ENCODE peak calls at places on chromosomes 6 and 20, in nine cellular contexts. I is A549; S is cardiac muscle cell; E is psoas muscle; H is PC-3; C is H9; Y is tibial artery; R is Peyer's patch; V is CD8-positive, alpha-beta T cell. T is an unnamed sample.

GRCh38 chr6:25302677-25303128 is 23.5 kb downstream of the CARMIL1 start:
- DNase-seq in R (no peak), V (no peak), H (peak), Y (no peak), S (peak), I (peak), E (no peak), C (no peak), T (no peak)

GRCh38 chr6:51120016-51120415 is 301.3 kb downstream of the TFAP2B start:
- DNase-seq in Y (no peak), S (no peak), H (peak), V (no peak), C (no peak), R (no peak), I (no peak), E (no peak), T (no peak)

GRCh38 chr6:36679043-36679821 is 718 bp downstream of the CDKN1A start:
- DNase-seq in I (no peak), E (peak), V (peak), Y (peak), H (peak), C (no peak), R (peak), S (peak), T (peak)

GRCh38 chr6:133764011-133764812 is 124.7 kb upstream of the TCF21 start:
- DNase-seq in Y (no peak), V (no peak), C (no peak), R (no peak), S (peak), H (peak), E (no peak), I (no peak), T (no peak)

GRCh38 chr6:113894712-113895674 is 37.8 kb downstream of the MARCKS start:
- DNase-seq in R (no peak), C (no peak), I (no peak), S (peak), V (no peak), Y (no peak), E (no peak), H (no peak), T (no peak)

GRCh38 chr6:17492350-17492749 is 99.0 kb downstream of the CAP2 start:
- DNase-seq in S (no peak), E (no peak), C (no peak), Y (no peak), V (no peak), H (no peak), I (no peak), R (no peak), T (no peak)

GRCh38 chr6:112144145-112144926 is 56.9 kb downstream of the FAM229B start:
- DNase-seq in Y (no peak), S (no peak), R (no peak), H (no peak), E (no peak), C (no peak), V (no peak), I (no peak), T (no peak)

GRCh38 chr6:158474961-158475343 is 84.9 kb upstream of the TMEM181 start:
- DNase-seq in C (no peak), H (peak), E (no peak), S (peak), Y (no peak), I (peak), V (no peak), R (no peak), T (no peak)

GRCh38 chr6:160691617-160692016 is 10.4 kb upstream of the PLG start:
- DNase-seq in S (no peak), Y (no peak), E (no peak), R (no peak), H (no peak), V (no peak), C (no peak), I (no peak), T (no peak)

GRCh38 chr20:5539656-5540055 is 210.5 kb upstream of the SHLD1 start:
- DNase-seq in V (no peak), E (no peak), R (no peak), Y (no peak), H (no peak), S (no peak), C (no peak), I (no peak), T (no peak)

GRCh38 chr20:58670097-58670496 is 19.0 kb downstream of the STX16 start:
- DNase-seq in I (no peak), E (no peak), S (no peak), R (no peak), H (no peak), V (no peak), Y (no peak), C (no peak), T (no peak)

GRCh38 chr20:58670659-58671058 is 19.6 kb downstream of the STX16 start:
- DNase-seq in S (no peak), H (no peak), R (no peak), I (no peak), V (no peak), Y (no peak), E (no peak), C (no peak), T (no peak)

GRCh38 chr20:58667975-58668374 is 16.9 kb downstream of the STX16 start:
- DNase-seq in S (no peak), R (no peak), H (no peak), V (no peak), Y (no peak), C (no peak), I (no peak), E (no peak), T (no peak)

GRCh38 chr20:58668901-58669286 is 17.8 kb downstream of the STX16 start:
- DNase-seq in I (no peak), S (no peak), V (no peak), R (no peak), Y (no peak), H (no peak), E (no peak), C (no peak), T (no peak)

GRCh38 chr20:58669287-58670006 is 18.4 kb downstream of the STX16 start:
- DNase-seq in H (no peak), Y (no peak), V (no peak), S (no peak), R (no peak), I (no peak), C (peak), E (no peak), T (no peak)
- H3K27ac ChIP-seq in H (no peak), Y (no peak), V (no peak), S (no peak), R (no peak), I (no peak), C (peak), E (no peak), T (no peak)

GRCh38 chr20:50743087-50743486 is 11.7 kb downstream of the PARD6B start:
- DNase-seq in Y (no peak), I (no peak), V (no peak), S (no peak), C (no peak), R (no peak), E (no peak), H (no peak), T (no peak)

GRCh38 chr20:50746138-50746940 is 15.0 kb downstream of the PARD6B start:
- DNase-seq in V (no peak), C (no peak), E (no peak), H (no peak), R (no peak), S (peak), Y (no peak), I (no peak), T (no peak)

GRCh38 chr20:50747275-50747674 is 15.9 kb downstream of the PARD6B start:
- DNase-seq in I (no peak), C (no peak), V (no peak), H (no peak), R (no peak), Y (no peak), E (no peak), S (no peak), T (no peak)

GRCh38 chr20:50745634-50746137 is 14.3 kb downstream of the PARD6B start:
- DNase-seq in S (no peak), R (no peak), E (no peak), H (peak), I (no peak), C (no peak), Y (no peak), V (no peak), T (no peak)

GRCh38 chr20:50744143-50744792 is 12.9 kb downstream of the PARD6B start:
- DNase-seq in V (no peak), R (no peak), S (peak), E (peak), I (peak), H (peak), Y (peak), C (peak), T (peak)
- H3K27ac ChIP-seq in V (no peak), R (peak), S (peak), E (peak), I (peak), H (peak), Y (peak), C (no peak), T (peak)

DNA sequence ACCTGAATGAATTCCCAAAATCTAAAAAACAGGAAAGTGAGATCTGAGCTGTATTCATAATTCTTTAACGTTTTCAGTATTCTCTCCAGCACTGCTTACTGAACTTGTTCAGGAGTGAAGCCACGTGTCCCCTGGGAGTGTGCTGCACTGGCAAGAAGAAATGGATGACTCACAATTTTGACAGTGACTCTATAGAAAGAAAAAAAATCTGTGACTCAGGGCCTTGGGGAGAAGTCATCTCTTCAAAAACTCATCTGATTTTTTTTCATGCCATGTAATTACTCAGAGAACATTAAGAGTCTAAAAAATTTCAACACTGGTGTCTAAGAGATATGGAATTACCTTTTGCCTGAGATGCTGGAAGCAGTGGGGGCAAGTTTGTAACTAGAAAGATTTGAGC is 39.7 kb downstream of the ANKEF1 start:
- DNase-seq in C (no peak), I (peak), H (peak), R (no peak), V (no peak), E (no peak), Y (no peak), S (peak), T (no peak)
- H3K27ac ChIP-seq in C (no peak), I (peak), H (peak), R (no peak), V (no peak), E (no peak), Y (no peak), S (no peak), T (no peak)

GRCh38 chr20:62568045-62568389 is 74.3 kb upstream of the SLCO4A1 start:
- DNase-seq in S (no peak), R (no peak), C (no peak), H (no peak), E (no peak), Y (no peak), V (no peak), I (no peak), T (no peak)
- H3K27ac ChIP-seq in S (peak), R (no peak), C (no peak), H (no peak), E (peak), Y (no peak), V (no peak), I (no peak), T (no peak)

GRCh38 chr6:148343028-148343374 is 363 bp downstream of the SASH1 start:
- DNase-seq in E (peak), S (no peak), C (peak), H (no peak), V (no peak), I (no peak), Y (peak), R (no peak), T (peak)
- H3K27ac ChIP-seq in E (peak), S (no peak), C (no peak), H (peak), V (no peak), I (peak), Y (peak), R (peak), T (peak)

DNA sequence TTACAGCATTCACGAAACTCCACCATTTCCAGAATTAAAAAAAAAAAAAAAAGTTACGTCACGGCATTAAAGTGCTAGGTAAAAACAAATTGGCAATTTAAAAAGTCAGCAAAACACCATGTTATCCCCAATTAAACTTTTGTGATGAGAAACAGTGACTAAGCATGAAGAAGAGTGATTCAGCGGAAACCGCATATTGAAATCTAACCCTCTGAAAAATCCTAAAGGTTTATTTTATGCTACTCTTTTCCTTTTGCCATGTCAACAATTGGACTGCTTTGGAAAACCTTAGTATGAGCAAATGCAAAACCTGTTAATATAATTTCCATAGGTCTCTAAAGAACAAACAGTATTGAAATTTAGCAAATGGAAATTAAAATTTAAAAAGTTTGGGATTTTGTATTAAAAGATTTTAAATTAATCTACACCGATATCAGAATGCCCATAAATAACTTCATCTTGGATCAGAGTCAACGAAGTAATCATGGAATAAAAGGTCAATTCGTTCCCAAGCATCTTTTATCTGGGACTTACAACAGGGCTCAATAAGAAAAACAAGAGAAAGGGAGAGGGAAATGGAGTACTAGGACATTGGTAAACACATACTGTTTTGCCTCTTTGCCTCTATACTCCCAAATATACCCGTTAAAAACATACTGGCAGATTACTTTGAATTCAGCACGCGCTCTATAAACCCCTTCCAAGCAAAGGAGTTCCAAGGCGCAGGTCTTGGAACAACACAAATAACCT is 1.1 kb downstream of the FBXO30 start:
- DNase-seq in S (peak), R (no peak), H (peak), Y (no peak), E (no peak), I (no peak), V (no peak), C (no peak), T (no peak)
- H3K27ac ChIP-seq in S (peak), R (peak), H (peak), Y (peak), E (peak), I (peak), V (peak), C (peak), T (peak)

T was measured in ovary.